ENCODE peak calls at places on chromosomes 11 and 22, in eight cellular contexts. One of them, this sample, is unnamed.

GRCh38 chr11:67277231-67277961 is 11.1 kb downstream of the GRK2 start:
- DNase-seq in dorsolateral prefrontal cortex: no peak
- DNase-seq in activated T-helper 1 cell treated with anti-CD3 and anti-CD28 coated beads, Interleukin-12 subunit alpha, Interleukin-12 subunit beta, Interleukin-2, Interleukin-4 antibody, amounts not matched to agents 30 ng/mL and 10 ng/mL and 1 ng/mL, durations not matched to agents 14 hours and 24 hours and 36 hours: peak
- DNase-seq in renal cortical epithelial cell: no peak
- DNase-seq in GM13977: peak
- DNase-seq in T-helper 1 cell: peak
- DNase-seq in T-helper 9 cell: peak
- DNase-seq in AG08396: peak
- DNase-seq in this sample: peak

GRCh38 chr22:26464312-26464711 is 19.3 kb downstream of the HPS4 start:
- DNase-seq in dorsolateral prefrontal cortex: no peak
- DNase-seq in activated T-helper 1 cell treated with anti-CD3 and anti-CD28 coated beads, Interleukin-12 subunit alpha, Interleukin-12 subunit beta, Interleukin-2, Interleukin-4 antibody, amounts not matched to agents 30 ng/mL and 10 ng/mL and 1 ng/mL, durations not matched to agents 14 hours and 24 hours and 36 hours: no peak
- DNase-seq in renal cortical epithelial cell: peak
- DNase-seq in GM13977: no peak
- DNase-seq in T-helper 1 cell: no peak
- DNase-seq in T-helper 9 cell: no peak
- DNase-seq in AG08396: no peak
- DNase-seq in this sample: no peak

GRCh38 chr11:115678942-115679341 is 174.7 kb upstream of the CADM1 start:
- DNase-seq in dorsolateral prefrontal cortex: no peak
- DNase-seq in activated T-helper 1 cell treated with anti-CD3 and anti-CD28 coated beads, Interleukin-12 subunit alpha, Interleukin-12 subunit beta, Interleukin-2, Interleukin-4 antibody, amounts not matched to agents 30 ng/mL and 10 ng/mL and 1 ng/mL, durations not matched to agents 14 hours and 24 hours and 36 hours: no peak
- DNase-seq in renal cortical epithelial cell: no peak
- DNase-seq in GM13977: no peak
- DNase-seq in T-helper 1 cell: no peak
- DNase-seq in T-helper 9 cell: no peak
- DNase-seq in AG08396: no peak
- DNase-seq in this sample: no peak

GRCh38 chr22:44578115-44578457 is 80.1 kb upstream of the RTL6 start:
- DNase-seq in dorsolateral prefrontal cortex: peak
- DNase-seq in activated T-helper 1 cell treated with anti-CD3 and anti-CD28 coated beads, Interleukin-12 subunit alpha, Interleukin-12 subunit beta, Interleukin-2, Interleukin-4 antibody, amounts not matched to agents 30 ng/mL and 10 ng/mL and 1 ng/mL, durations not matched to agents 14 hours and 24 hours and 36 hours: no peak
- DNase-seq in renal cortical epithelial cell: no peak
- DNase-seq in GM13977: no peak
- DNase-seq in T-helper 1 cell: no peak
- DNase-seq in T-helper 9 cell: no peak
- DNase-seq in AG08396: no peak
- DNase-seq in this sample: no peak

GRCh38 chr11:10899542-10899830 is 41.6 kb upstream of the ZBED5 start:
- DNase-seq in dorsolateral prefrontal cortex: no peak
- DNase-seq in activated T-helper 1 cell treated with anti-CD3 and anti-CD28 coated beads, Interleukin-12 subunit alpha, Interleukin-12 subunit beta, Interleukin-2, Interleukin-4 antibody, amounts not matched to agents 30 ng/mL and 10 ng/mL and 1 ng/mL, durations not matched to agents 14 hours and 24 hours and 36 hours: no peak
- DNase-seq in renal cortical epithelial cell: no peak
- DNase-seq in GM13977: no peak
- DNase-seq in T-helper 1 cell: no peak
- DNase-seq in T-helper 9 cell: no peak
- DNase-seq in AG08396: no peak
- DNase-seq in this sample: no peak

GRCh38 chr11:118884613-118885274 is 1.1 kb downstream of the CXCR5 start:
- DNase-seq in dorsolateral prefrontal cortex: no peak
- DNase-seq in activated T-helper 1 cell treated with anti-CD3 and anti-CD28 coated beads, Interleukin-12 subunit alpha, Interleukin-12 subunit beta, Interleukin-2, Interleukin-4 antibody, amounts not matched to agents 30 ng/mL and 10 ng/mL and 1 ng/mL, durations not matched to agents 14 hours and 24 hours and 36 hours: no peak
- DNase-seq in renal cortical epithelial cell: no peak
- DNase-seq in GM13977: peak
- DNase-seq in T-helper 1 cell: no peak
- DNase-seq in T-helper 9 cell: no peak
- DNase-seq in AG08396: no peak
- DNase-seq in this sample: no peak

GRCh38 chr11:46254135-46254491 is 23.3 kb upstream of the CREB3L1 start:
- DNase-seq in dorsolateral prefrontal cortex: peak
- DNase-seq in activated T-helper 1 cell treated with anti-CD3 and anti-CD28 coated beads, Interleukin-12 subunit alpha, Interleukin-12 subunit beta, Interleukin-2, Interleukin-4 antibody, amounts not matched to agents 30 ng/mL and 10 ng/mL and 1 ng/mL, durations not matched to agents 14 hours and 24 hours and 36 hours: no peak
- DNase-seq in renal cortical epithelial cell: no peak
- DNase-seq in GM13977: no peak
- DNase-seq in T-helper 1 cell: no peak
- DNase-seq in T-helper 9 cell: no peak
- DNase-seq in AG08396: no peak
- DNase-seq in this sample: no peak

GRCh38 chr11:44219830-44220778 is 89.8 kb downstream of the ALX4 start:
- DNase-seq in dorsolateral prefrontal cortex: no peak
- DNase-seq in activated T-helper 1 cell treated with anti-CD3 and anti-CD28 coated beads, Interleukin-12 subunit alpha, Interleukin-12 subunit beta, Interleukin-2, Interleukin-4 antibody, amounts not matched to agents 30 ng/mL and 10 ng/mL and 1 ng/mL, durations not matched to agents 14 hours and 24 hours and 36 hours: no peak
- DNase-seq in renal cortical epithelial cell: no peak
- DNase-seq in GM13977: no peak
- DNase-seq in T-helper 1 cell: no peak
- DNase-seq in T-helper 9 cell: no peak
- DNase-seq in AG08396: no peak
- DNase-seq in this sample: no peak

GRCh38 chr11:27239305-27239942 is 123.6 kb downstream of the CCDC34 start:
- DNase-seq in dorsolateral prefrontal cortex: no peak
- DNase-seq in activated T-helper 1 cell treated with anti-CD3 and anti-CD28 coated beads, Interleukin-12 subunit alpha, Interleukin-12 subunit beta, Interleukin-2, Interleukin-4 antibody, amounts not matched to agents 30 ng/mL and 10 ng/mL and 1 ng/mL, durations not matched to agents 14 hours and 24 hours and 36 hours: no peak
- DNase-seq in renal cortical epithelial cell: no peak
- DNase-seq in GM13977: no peak
- DNase-seq in T-helper 1 cell: no peak
- DNase-seq in T-helper 9 cell: no peak
- DNase-seq in AG08396: no peak
- DNase-seq in this sample: no peak

GRCh38 chr11:110979696-110980095 is 265.8 kb upstream of the POU2AF2 start:
- DNase-seq in dorsolateral prefrontal cortex: no peak
- DNase-seq in activated T-helper 1 cell treated with anti-CD3 and anti-CD28 coated beads, Interleukin-12 subunit alpha, Interleukin-12 subunit beta, Interleukin-2, Interleukin-4 antibody, amounts not matched to agents 30 ng/mL and 10 ng/mL and 1 ng/mL, durations not matched to agents 14 hours and 24 hours and 36 hours: no peak
- DNase-seq in renal cortical epithelial cell: peak
- DNase-seq in GM13977: no peak
- DNase-seq in T-helper 1 cell: no peak
- DNase-seq in T-helper 9 cell: no peak
- DNase-seq in AG08396: no peak
- DNase-seq in this sample: no peak

GRCh38 chr22:28962042-28962554 is 78.7 kb downstream of the ZNRF3 start:
- DNase-seq in dorsolateral prefrontal cortex: no peak
- DNase-seq in activated T-helper 1 cell treated with anti-CD3 and anti-CD28 coated beads, Interleukin-12 subunit alpha, Interleukin-12 subunit beta, Interleukin-2, Interleukin-4 antibody, amounts not matched to agents 30 ng/mL and 10 ng/mL and 1 ng/mL, durations not matched to agents 14 hours and 24 hours and 36 hours: no peak
- DNase-seq in renal cortical epithelial cell: no peak
- DNase-seq in GM13977: no peak
- DNase-seq in T-helper 1 cell: no peak
- DNase-seq in T-helper 9 cell: no peak
- DNase-seq in AG08396: no peak
- DNase-seq in this sample: no peak

GRCh38 chr22:20194681-20195593 is 44.1 kb upstream of the CCDC188 start:
- DNase-seq in dorsolateral prefrontal cortex: no peak
- DNase-seq in activated T-helper 1 cell treated with anti-CD3 and anti-CD28 coated beads, Interleukin-12 subunit alpha, Interleukin-12 subunit beta, Interleukin-2, Interleukin-4 antibody, amounts not matched to agents 30 ng/mL and 10 ng/mL and 1 ng/mL, durations not matched to agents 14 hours and 24 hours and 36 hours: no peak
- DNase-seq in renal cortical epithelial cell: no peak
- DNase-seq in GM13977: no peak
- DNase-seq in T-helper 1 cell: no peak
- DNase-seq in T-helper 9 cell: no peak
- DNase-seq in AG08396: no peak
- DNase-seq in this sample: no peak

GRCh38 chr11:69640260-69640994 is 529 bp upstream of the CCND1 start:
- DNase-seq in dorsolateral prefrontal cortex: no peak
- DNase-seq in activated T-helper 1 cell treated with anti-CD3 and anti-CD28 coated beads, Interleukin-12 subunit alpha, Interleukin-12 subunit beta, Interleukin-2, Interleukin-4 antibody, amounts not matched to agents 30 ng/mL and 10 ng/mL and 1 ng/mL, durations not matched to agents 14 hours and 24 hours and 36 hours: no peak
- DNase-seq in renal cortical epithelial cell: peak
- DNase-seq in GM13977: peak
- DNase-seq in T-helper 1 cell: no peak
- DNase-seq in T-helper 9 cell: no peak
- DNase-seq in AG08396: peak
- DNase-seq in this sample: no peak

GRCh38 chr11:130433357-130433756 is 4.9 kb upstream of the ADAMTS8 start:
- DNase-seq in dorsolateral prefrontal cortex: no peak
- DNase-seq in activated T-helper 1 cell treated with anti-CD3 and anti-CD28 coated beads, Interleukin-12 subunit alpha, Interleukin-12 subunit beta, Interleukin-2, Interleukin-4 antibody, amounts not matched to agents 30 ng/mL and 10 ng/mL and 1 ng/mL, durations not matched to agents 14 hours and 24 hours and 36 hours: no peak
- DNase-seq in renal cortical epithelial cell: no peak
- DNase-seq in GM13977: no peak
- DNase-seq in T-helper 1 cell: no peak
- DNase-seq in T-helper 9 cell: no peak
- DNase-seq in AG08396: no peak
- DNase-seq in this sample: no peak

GRCh38 chr22:27662359-27663030 is 139.1 kb downstream of the MN1 start:
- DNase-seq in dorsolateral prefrontal cortex: peak
- DNase-seq in activated T-helper 1 cell treated with anti-CD3 and anti-CD28 coated beads, Interleukin-12 subunit alpha, Interleukin-12 subunit beta, Interleukin-2, Interleukin-4 antibody, amounts not matched to agents 30 ng/mL and 10 ng/mL and 1 ng/mL, durations not matched to agents 14 hours and 24 hours and 36 hours: no peak
- DNase-seq in renal cortical epithelial cell: no peak
- DNase-seq in GM13977: no peak
- DNase-seq in T-helper 1 cell: no peak
- DNase-seq in T-helper 9 cell: no peak
- DNase-seq in AG08396: no peak
- DNase-seq in this sample: no peak

GRCh38 chr22:44373234-44373633 is 60.5 kb upstream of the SHISAL1 start:
- DNase-seq in dorsolateral prefrontal cortex: no peak
- DNase-seq in activated T-helper 1 cell treated with anti-CD3 and anti-CD28 coated beads, Interleukin-12 subunit alpha, Interleukin-12 subunit beta, Interleukin-2, Interleukin-4 antibody, amounts not matched to agents 30 ng/mL and 10 ng/mL and 1 ng/mL, durations not matched to agents 14 hours and 24 hours and 36 hours: no peak
- DNase-seq in renal cortical epithelial cell: no peak
- DNase-seq in GM13977: no peak
- DNase-seq in T-helper 1 cell: no peak
- DNase-seq in T-helper 9 cell: no peak
- DNase-seq in AG08396: no peak
- DNase-seq in this sample: no peak

GRCh38 chr11:109783842-109784241 is 309.4 kb upstream of the ZC3H12C start:
- DNase-seq in dorsolateral prefrontal cortex: no peak
- DNase-seq in activated T-helper 1 cell treated with anti-CD3 and anti-CD28 coated beads, Interleukin-12 subunit alpha, Interleukin-12 subunit beta, Interleukin-2, Interleukin-4 antibody, amounts not matched to agents 30 ng/mL and 10 ng/mL and 1 ng/mL, durations not matched to agents 14 hours and 24 hours and 36 hours: no peak
- DNase-seq in renal cortical epithelial cell: no peak
- DNase-seq in GM13977: peak
- DNase-seq in T-helper 1 cell: no peak
- DNase-seq in T-helper 9 cell: no peak
- DNase-seq in AG08396: no peak
- DNase-seq in this sample: peak

GRCh38 chr11:61679893-61680621 is at the start of gene DAGLA:
- DNase-seq in dorsolateral prefrontal cortex: peak
- DNase-seq in activated T-helper 1 cell treated with anti-CD3 and anti-CD28 coated beads, Interleukin-12 subunit alpha, Interleukin-12 subunit beta, Interleukin-2, Interleukin-4 antibody, amounts not matched to agents 30 ng/mL and 10 ng/mL and 1 ng/mL, durations not matched to agents 14 hours and 24 hours and 36 hours: peak
- DNase-seq in renal cortical epithelial cell: no peak
- DNase-seq in GM13977: peak
- DNase-seq in T-helper 1 cell: peak
- DNase-seq in T-helper 9 cell: peak
- DNase-seq in AG08396: peak
- DNase-seq in this sample: peak

GRCh38 chr11:111561306-111561705 is 20.8 kb downstream of the LAYN start:
- DNase-seq in dorsolateral prefrontal cortex: no peak
- DNase-seq in activated T-helper 1 cell treated with anti-CD3 and anti-CD28 coated beads, Interleukin-12 subunit alpha, Interleukin-12 subunit beta, Interleukin-2, Interleukin-4 antibody, amounts not matched to agents 30 ng/mL and 10 ng/mL and 1 ng/mL, durations not matched to agents 14 hours and 24 hours and 36 hours: no peak
- DNase-seq in renal cortical epithelial cell: no peak
- DNase-seq in GM13977: no peak
- DNase-seq in T-helper 1 cell: no peak
- DNase-seq in T-helper 9 cell: no peak
- DNase-seq in AG08396: no peak
- DNase-seq in this sample: no peak

GRCh38 chr11:100098560-100098959 is 588.5 kb upstream of the ARHGAP42 start:
- DNase-seq in dorsolateral prefrontal cortex: no peak
- DNase-seq in activated T-helper 1 cell treated with anti-CD3 and anti-CD28 coated beads, Interleukin-12 subunit alpha, Interleukin-12 subunit beta, Interleukin-2, Interleukin-4 antibody, amounts not matched to agents 30 ng/mL and 10 ng/mL and 1 ng/mL, durations not matched to agents 14 hours and 24 hours and 36 hours: no peak
- DNase-seq in renal cortical epithelial cell: no peak
- DNase-seq in GM13977: no peak
- DNase-seq in T-helper 1 cell: no peak
- DNase-seq in T-helper 9 cell: no peak
- DNase-seq in AG08396: no peak
- DNase-seq in this sample: no peak

GRCh38 chr11:36233226-36233625 is 56.0 kb downstream of the COMMD9 start:
- DNase-seq in dorsolateral prefrontal cortex: no peak
- DNase-seq in activated T-helper 1 cell treated with anti-CD3 and anti-CD28 coated beads, Interleukin-12 subunit alpha, Interleukin-12 subunit beta, Interleukin-2, Interleukin-4 antibody, amounts not matched to agents 30 ng/mL and 10 ng/mL and 1 ng/mL, durations not matched to agents 14 hours and 24 hours and 36 hours: no peak
- DNase-seq in renal cortical epithelial cell: peak
- DNase-seq in GM13977: no peak
- DNase-seq in T-helper 1 cell: no peak
- DNase-seq in T-helper 9 cell: no peak
- DNase-seq in AG08396: no peak
- DNase-seq in this sample: no peak

GRCh38 chr11:45073575-45074225 is 72.7 kb upstream of the PRDM11 start:
- DNase-seq in dorsolateral prefrontal cortex: no peak
- DNase-seq in activated T-helper 1 cell treated with anti-CD3 and anti-CD28 coated beads, Interleukin-12 subunit alpha, Interleukin-12 subunit beta, Interleukin-2, Interleukin-4 antibody, amounts not matched to agents 30 ng/mL and 10 ng/mL and 1 ng/mL, durations not matched to agents 14 hours and 24 hours and 36 hours: no peak
- DNase-seq in renal cortical epithelial cell: no peak
- DNase-seq in GM13977: no peak
- DNase-seq in T-helper 1 cell: no peak
- DNase-seq in T-helper 9 cell: no peak
- DNase-seq in AG08396: no peak
- DNase-seq in this sample: no peak

GRCh38 chr11:112285918-112286317 is 25.3 kb upstream of the PLET1 start:
- DNase-seq in dorsolateral prefrontal cortex: no peak
- DNase-seq in activated T-helper 1 cell treated with anti-CD3 and anti-CD28 coated beads, Interleukin-12 subunit alpha, Interleukin-12 subunit beta, Interleukin-2, Interleukin-4 antibody, amounts not matched to agents 30 ng/mL and 10 ng/mL and 1 ng/mL, durations not matched to agents 14 hours and 24 hours and 36 hours: no peak
- DNase-seq in renal cortical epithelial cell: no peak
- DNase-seq in GM13977: no peak
- DNase-seq in T-helper 1 cell: no peak
- DNase-seq in T-helper 9 cell: no peak
- DNase-seq in AG08396: no peak
- DNase-seq in this sample: no peak

GRCh38 chr11:28072321-28072720 is 35.6 kb downstream of the KIF18A start:
- DNase-seq in dorsolateral prefrontal cortex: no peak
- DNase-seq in activated T-helper 1 cell treated with anti-CD3 and anti-CD28 coated beads, Interleukin-12 subunit alpha, Interleukin-12 subunit beta, Interleukin-2, Interleukin-4 antibody, amounts not matched to agents 30 ng/mL and 10 ng/mL and 1 ng/mL, durations not matched to agents 14 hours and 24 hours and 36 hours: no peak
- DNase-seq in renal cortical epithelial cell: peak
- DNase-seq in GM13977: no peak
- DNase-seq in T-helper 1 cell: no peak
- DNase-seq in T-helper 9 cell: no peak
- DNase-seq in AG08396: no peak
- DNase-seq in this sample: no peak

GRCh38 chr22:49133541-49133940 is 694.1 kb downstream of the BRD1 start:
- DNase-seq in dorsolateral prefrontal cortex: no peak
- DNase-seq in activated T-helper 1 cell treated with anti-CD3 and anti-CD28 coated beads, Interleukin-12 subunit alpha, Interleukin-12 subunit beta, Interleukin-2, Interleukin-4 antibody, amounts not matched to agents 30 ng/mL and 10 ng/mL and 1 ng/mL, durations not matched to agents 14 hours and 24 hours and 36 hours: no peak
- DNase-seq in renal cortical epithelial cell: no peak
- DNase-seq in GM13977: no peak
- DNase-seq in T-helper 1 cell: no peak
- DNase-seq in T-helper 9 cell: no peak
- DNase-seq in AG08396: no peak
- DNase-seq in this sample: no peak

GRCh38 chr11:113546757-113547507 is 71.7 kb upstream of the DRD2 start:
- DNase-seq in dorsolateral prefrontal cortex: no peak
- DNase-seq in activated T-helper 1 cell treated with anti-CD3 and anti-CD28 coated beads, Interleukin-12 subunit alpha, Interleukin-12 subunit beta, Interleukin-2, Interleukin-4 antibody, amounts not matched to agents 30 ng/mL and 10 ng/mL and 1 ng/mL, durations not matched to agents 14 hours and 24 hours and 36 hours: no peak
- DNase-seq in renal cortical epithelial cell: peak
- DNase-seq in GM13977: no peak
- DNase-seq in T-helper 1 cell: no peak
- DNase-seq in T-helper 9 cell: no peak
- DNase-seq in AG08396: peak
- DNase-seq in this sample: no peak

GRCh38 chr11:33912405-33913361 is 20.8 kb upstream of the LMO2 start:
- DNase-seq in dorsolateral prefrontal cortex: no peak
- DNase-seq in activated T-helper 1 cell treated with anti-CD3 and anti-CD28 coated beads, Interleukin-12 subunit alpha, Interleukin-12 subunit beta, Interleukin-2, Interleukin-4 antibody, amounts not matched to agents 30 ng/mL and 10 ng/mL and 1 ng/mL, durations not matched to agents 14 hours and 24 hours and 36 hours: no peak
- DNase-seq in renal cortical epithelial cell: peak
- DNase-seq in GM13977: peak
- DNase-seq in T-helper 1 cell: no peak
- DNase-seq in T-helper 9 cell: no peak
- DNase-seq in AG08396: peak
- DNase-seq in this sample: peak

GRCh38 chr22:27761652-27762051 is 39.9 kb downstream of the MN1 start:
- DNase-seq in dorsolateral prefrontal cortex: no peak
- DNase-seq in activated T-helper 1 cell treated with anti-CD3 and anti-CD28 coated beads, Interleukin-12 subunit alpha, Interleukin-12 subunit beta, Interleukin-2, Interleukin-4 antibody, amounts not matched to agents 30 ng/mL and 10 ng/mL and 1 ng/mL, durations not matched to agents 14 hours and 24 hours and 36 hours: no peak
- DNase-seq in renal cortical epithelial cell: no peak
- DNase-seq in GM13977: no peak
- DNase-seq in T-helper 1 cell: no peak
- DNase-seq in T-helper 9 cell: no peak
- DNase-seq in AG08396: no peak
- DNase-seq in this sample: no peak

GRCh38 chr11:96328395-96329010 is 14.5 kb downstream of the MAML2 start:
- DNase-seq in dorsolateral prefrontal cortex: no peak
- DNase-seq in activated T-helper 1 cell treated with anti-CD3 and anti-CD28 coated beads, Interleukin-12 subunit alpha, Interleukin-12 subunit beta, Interleukin-2, Interleukin-4 antibody, amounts not matched to agents 30 ng/mL and 10 ng/mL and 1 ng/mL, durations not matched to agents 14 hours and 24 hours and 36 hours: no peak
- DNase-seq in renal cortical epithelial cell: no peak
- DNase-seq in GM13977: no peak
- DNase-seq in T-helper 1 cell: no peak
- DNase-seq in T-helper 9 cell: no peak
- DNase-seq in AG08396: no peak
- DNase-seq in this sample: no peak

GRCh38 chr11:112128483-112129121 is 35.3 kb downstream of the IL18 start:
- DNase-seq in dorsolateral prefrontal cortex: no peak
- DNase-seq in activated T-helper 1 cell treated with anti-CD3 and anti-CD28 coated beads, Interleukin-12 subunit alpha, Interleukin-12 subunit beta, Interleukin-2, Interleukin-4 antibody, amounts not matched to agents 30 ng/mL and 10 ng/mL and 1 ng/mL, durations not matched to agents 14 hours and 24 hours and 36 hours: no peak
- DNase-seq in renal cortical epithelial cell: peak
- DNase-seq in GM13977: no peak
- DNase-seq in T-helper 1 cell: no peak
- DNase-seq in T-helper 9 cell: no peak
- DNase-seq in AG08396: peak
- DNase-seq in this sample: no peak

GRCh38 chr22:39253427-39254070 is 8.8 kb upstream of the PDGFB start:
- DNase-seq in dorsolateral prefrontal cortex: peak
- DNase-seq in activated T-helper 1 cell treated with anti-CD3 and anti-CD28 coated beads, Interleukin-12 subunit alpha, Interleukin-12 subunit beta, Interleukin-2, Interleukin-4 antibody, amounts not matched to agents 30 ng/mL and 10 ng/mL and 1 ng/mL, durations not matched to agents 14 hours and 24 hours and 36 hours: peak
- DNase-seq in renal cortical epithelial cell: peak
- DNase-seq in GM13977: peak
- DNase-seq in T-helper 1 cell: no peak
- DNase-seq in T-helper 9 cell: no peak
- DNase-seq in AG08396: peak
- DNase-seq in this sample: peak

GRCh38 chr22:41772645-41773044 is 27.8 kb upstream of the CCDC134 start:
- DNase-seq in dorsolateral prefrontal cortex: no peak
- DNase-seq in activated T-helper 1 cell treated with anti-CD3 and anti-CD28 coated beads, Interleukin-12 subunit alpha, Interleukin-12 subunit beta, Interleukin-2, Interleukin-4 antibody, amounts not matched to agents 30 ng/mL and 10 ng/mL and 1 ng/mL, durations not matched to agents 14 hours and 24 hours and 36 hours: no peak
- DNase-seq in renal cortical epithelial cell: peak
- DNase-seq in GM13977: no peak
- DNase-seq in T-helper 1 cell: no peak
- DNase-seq in T-helper 9 cell: no peak
- DNase-seq in AG08396: no peak
- DNase-seq in this sample: no peak

GRCh38 chr11:56846631-56847400 is 98.3 kb upstream of the OR9G4 start:
- DNase-seq in dorsolateral prefrontal cortex: no peak
- DNase-seq in activated T-helper 1 cell treated with anti-CD3 and anti-CD28 coated beads, Interleukin-12 subunit alpha, Interleukin-12 subunit beta, Interleukin-2, Interleukin-4 antibody, amounts not matched to agents 30 ng/mL and 10 ng/mL and 1 ng/mL, durations not matched to agents 14 hours and 24 hours and 36 hours: no peak
- DNase-seq in renal cortical epithelial cell: peak
- DNase-seq in GM13977: no peak
- DNase-seq in T-helper 1 cell: no peak
- DNase-seq in T-helper 9 cell: no peak
- DNase-seq in AG08396: no peak
- DNase-seq in this sample: no peak

GRCh38 chr11:13429836-13430235 is 33.2 kb downstream of the BTBD10 start:
- DNase-seq in dorsolateral prefrontal cortex: no peak
- DNase-seq in activated T-helper 1 cell treated with anti-CD3 and anti-CD28 coated beads, Interleukin-12 subunit alpha, Interleukin-12 subunit beta, Interleukin-2, Interleukin-4 antibody, amounts not matched to agents 30 ng/mL and 10 ng/mL and 1 ng/mL, durations not matched to agents 14 hours and 24 hours and 36 hours: no peak
- DNase-seq in renal cortical epithelial cell: peak
- DNase-seq in GM13977: no peak
- DNase-seq in T-helper 1 cell: no peak
- DNase-seq in T-helper 9 cell: no peak
- DNase-seq in AG08396: no peak
- DNase-seq in this sample: no peak